ENCODE peak calls at places on chromosomes 11 and 22, in seven cellular contexts. Q, J, M, G, Y, H and Z are unnamed samples.

GRCh38 chr11:71244116-71244815 is 8.1 kb downstream of the SHANK2 start:
- DNase-seq in Q (peak), J (no peak), M (no peak), G (no peak), Y (no peak), H (no peak), Z (no peak)

GRCh38 chr22:41800348-41801146 is at the start of gene CCDC134:
- DNase-seq in Q (peak), J (peak), M (peak), G (peak), Y (peak), H (peak), Z (peak)

GRCh38 chr11:130197386-130198035 is 37.9 kb downstream of the ST14 start:
- DNase-seq in Q (peak), J (no peak), M (no peak), G (no peak), Y (no peak), H (no peak), Z (no peak)

GRCh38 chr11:126465573-126466287 is 110.2 kb downstream of the ST3GAL4 start:
- DNase-seq in Q (no peak), J (no peak), M (no peak), G (no peak), Y (no peak), H (no peak), Z (no peak)

GRCh38 chr22:24128631-24129601 is 52.4 kb upstream of the SUSD2 start:
- DNase-seq in Q (no peak), J (no peak), M (no peak), G (no peak), Y (no peak), H (no peak), Z (no peak)

GRCh38 chr22:45731041-45731797 is 59.6 kb downstream of the ATXN10 start:
- DNase-seq in Q (no peak), J (no peak), M (no peak), G (peak), Y (no peak), H (no peak), Z (peak)

GRCh38 chr11:6022954-6023353 is 7.6 kb downstream of the OR56A1 start:
- DNase-seq in Q (peak), J (no peak), M (no peak), G (peak), Y (no peak), H (no peak), Z (peak)

GRCh38 chr11:115924744-115925567 is 420.7 kb upstream of the CADM1 start:
- DNase-seq in Q (no peak), J (no peak), M (no peak), G (no peak), Y (no peak), H (no peak), Z (no peak)

GRCh38 chr11:36216061-36216615 is 73.1 kb downstream of the COMMD9 start:
- DNase-seq in Q (no peak), J (no peak), M (no peak), G (no peak), Y (no peak), H (no peak), Z (no peak)

GRCh38 chr11:107741044-107741823 is 29.4 kb upstream of the SLN start:
- DNase-seq in Q (peak), J (no peak), M (no peak), G (no peak), Y (no peak), H (no peak), Z (peak)

GRCh38 chr11:29125621-29126020 is 891.2 kb downstream of the KCNA4 start:
- DNase-seq in Q (peak), J (no peak), M (no peak), G (no peak), Y (no peak), H (no peak), Z (no peak)

GRCh38 chr22:42791721-42792452 is 65.2 kb downstream of the ARFGAP3 start:
- DNase-seq in Q (no peak), J (no peak), M (no peak), G (no peak), Y (no peak), H (no peak), Z (no peak)

GRCh38 chr11:78244080-78244479 is 55.4 kb downstream of the USP35 start:
- DNase-seq in Q (peak), J (no peak), M (no peak), G (no peak), Y (no peak), H (no peak), Z (no peak)

GRCh38 chr22:38881464-38881871 is 9.5 kb upstream of the CBX6 start:
- DNase-seq in Q (peak), J (no peak), M (no peak), G (no peak), Y (no peak), H (no peak), Z (peak)

GRCh38 chr22:24247564-24248344 is 2.9 kb upstream of the GGT5 start:
- DNase-seq in Q (peak), J (no peak), M (peak), G (peak), Y (peak), H (peak), Z (peak)

GRCh38 chr11:100752371-100753073 is 65.4 kb downstream of the ARHGAP42 start:
- DNase-seq in Q (no peak), J (no peak), M (no peak), G (no peak), Y (no peak), H (no peak), Z (no peak)

GRCh38 chr11:134049303-134049702 is 19.6 kb upstream of the JAM3 start:
- DNase-seq in Q (no peak), J (no peak), M (no peak), G (no peak), Y (no peak), H (no peak), Z (no peak)

GRCh38 chr11:72876147-72876546 is 61.9 kb downstream of the ATG16L2 start:
- DNase-seq in Q (no peak), J (no peak), M (no peak), G (no peak), Y (no peak), H (no peak), Z (no peak)

GRCh38 chr11:8099291-8099899 is 18.4 kb downstream of the TUB start:
- DNase-seq in Q (peak), J (no peak), M (peak), G (peak), Y (peak), H (peak), Z (peak)

GRCh38 chr11:123566852-123567251 is 87.6 kb downstream of the SCN3B start:
- DNase-seq in Q (no peak), J (no peak), M (no peak), G (no peak), Y (no peak), H (no peak), Z (no peak)

GRCh38 chr11:128488471-128488870 is 98.9 kb downstream of the ETS1 start:
- DNase-seq in Q (peak), J (no peak), M (no peak), G (no peak), Y (no peak), H (no peak), Z (peak)

GRCh38 chr22:38737302-38738060 is 18.3 kb downstream of the SUN2 start:
- DNase-seq in Q (peak), J (no peak), M (no peak), G (no peak), Y (no peak), H (no peak), Z (no peak)

GRCh38 chr11:109046284-109046992 is 375.6 kb upstream of the C11orf87 start:
- DNase-seq in Q (no peak), J (no peak), M (no peak), G (no peak), Y (no peak), H (no peak), Z (no peak)

GRCh38 chr11:843818-844692 is 1.4 kb downstream of the TSPAN4 start:
- DNase-seq in Q (peak), J (no peak), M (no peak), G (peak), Y (no peak), H (no peak), Z (peak)

GRCh38 chr11:132942611-132943324 is 589.5 kb downstream of the OPCML start:
- DNase-seq in Q (no peak), J (no peak), M (no peak), G (no peak), Y (no peak), H (no peak), Z (no peak)
- TF ChIP-seq CTCF in Q (no peak), J (no peak), M (peak), G (no peak), Y (no peak), H (no peak), Z (no peak)

DNA sequence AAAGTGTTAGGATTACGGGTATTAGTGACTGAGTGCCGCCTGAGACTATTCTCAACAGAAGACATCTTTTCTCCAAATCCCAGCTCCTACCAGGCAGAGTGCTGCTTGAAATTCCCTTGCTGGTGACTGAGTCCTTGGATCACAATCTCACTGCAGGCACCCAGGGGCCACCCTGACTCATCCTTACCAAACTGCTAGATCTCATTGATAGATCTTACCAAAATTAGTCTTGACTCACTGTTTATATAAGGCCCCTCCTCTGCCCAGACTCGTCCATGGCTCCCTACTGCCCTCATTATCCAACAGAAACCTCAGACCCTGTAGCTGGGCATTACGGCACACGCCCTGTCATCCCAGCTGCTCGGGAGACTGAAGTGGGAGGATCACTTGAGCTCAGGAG is 14.7 kb downstream of the TBC1D10A start:
- DNase-seq in Q (peak), J (no peak), M (no peak), G (no peak), Y (no peak), H (no peak), Z (no peak)
- TF ChIP-seq CTCF in Q (no peak), J (no peak), M (no peak), G (no peak), Y (no peak), H (no peak), Z (no peak)

DNA sequence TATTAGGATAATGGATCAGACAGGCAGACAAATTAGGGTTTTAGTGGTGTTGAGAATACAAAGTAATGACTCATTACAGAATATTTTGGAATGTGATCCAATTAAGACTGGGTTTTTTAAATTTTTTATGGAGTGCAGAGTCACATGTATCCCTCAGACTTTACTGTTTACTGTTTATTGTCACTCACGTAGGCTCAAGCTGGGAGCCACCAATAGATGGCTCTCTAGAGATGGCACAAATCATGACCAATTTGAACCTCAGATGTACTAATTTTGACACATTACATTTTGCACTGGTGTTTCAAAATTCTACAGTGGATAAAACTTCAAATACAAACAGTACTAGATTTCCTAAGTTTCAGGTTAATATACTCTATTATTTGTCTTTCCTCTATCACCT is 53.6 kb upstream of the ANO3 start:
- DNase-seq in Q (no peak), J (no peak), M (no peak), G (no peak), Y (no peak), H (no peak), Z (no peak)
- TF ChIP-seq CTCF in Q (no peak), J (no peak), M (no peak), G (no peak), Y (no peak), H (no peak), Z (no peak)

DNA sequence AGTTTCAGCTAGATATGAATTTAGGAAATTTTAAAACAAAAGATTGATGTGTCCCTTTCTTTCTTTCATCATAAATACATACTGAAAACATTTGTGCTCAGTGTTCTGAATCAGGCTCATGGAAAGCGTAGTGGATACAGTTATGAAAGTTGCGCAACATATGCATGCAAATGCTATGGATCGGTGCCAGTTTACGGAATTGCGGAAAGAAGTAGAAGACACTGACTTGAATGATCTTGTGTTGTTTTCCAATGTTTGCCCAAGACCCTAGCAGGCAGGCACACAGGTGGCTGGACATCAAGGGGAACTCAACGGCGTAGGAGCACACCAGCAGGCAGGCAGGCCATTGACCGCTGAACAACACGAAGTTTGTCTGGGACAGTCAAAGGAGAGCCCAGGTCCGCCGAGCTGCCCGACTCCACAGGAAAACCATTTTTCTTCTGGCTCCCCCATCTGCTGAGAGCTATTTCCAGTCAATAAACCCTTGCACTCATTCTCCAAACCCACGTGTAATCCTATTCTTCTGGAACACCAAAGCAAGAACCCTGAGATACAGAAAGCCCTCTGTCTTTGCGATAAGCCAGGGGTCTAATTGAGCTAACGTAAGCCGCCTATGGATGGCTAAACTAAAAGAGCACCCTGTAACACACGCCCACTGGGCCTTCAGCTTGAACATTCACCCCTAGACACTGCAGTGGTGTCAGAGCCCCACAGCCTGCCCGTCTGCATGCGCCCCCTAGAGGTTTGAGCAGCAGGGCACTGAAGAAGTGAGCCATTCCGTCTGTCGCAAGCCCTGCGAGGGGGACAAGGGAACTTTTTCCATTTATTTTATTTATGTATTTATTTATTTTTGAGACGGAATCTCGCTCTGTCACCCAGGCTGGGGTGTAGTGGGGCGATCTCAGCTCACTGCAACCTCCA is 7.4 kb upstream of the BIRC3 start:
- DNase-seq in Q (peak), J (no peak), M (no peak), G (no peak), Y (no peak), H (no peak), Z (no peak)
- TF ChIP-seq CTCF in Q (no peak), J (no peak), M (peak), G (peak), Y (no peak), H (no peak), Z (no peak)

DNA sequence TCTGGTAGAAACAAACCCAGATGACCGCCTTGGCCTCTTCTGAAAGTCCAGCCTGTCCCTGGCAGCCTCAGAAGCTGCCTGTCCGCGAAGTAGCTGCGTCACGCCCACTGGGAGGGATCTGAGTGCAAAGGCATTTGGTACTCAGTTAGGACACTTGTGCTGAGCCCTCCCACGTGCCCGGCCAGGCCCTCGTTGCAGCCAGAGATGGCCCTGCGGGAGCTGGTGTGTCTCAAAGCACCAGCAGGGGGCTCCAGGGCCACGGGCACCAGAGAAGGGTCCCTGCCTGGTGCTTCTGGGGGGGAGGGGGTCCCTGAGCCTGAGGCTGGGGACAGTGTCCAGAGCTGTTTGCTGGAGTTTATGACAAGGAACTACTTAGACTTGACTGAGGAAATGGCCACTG is 5.8 kb downstream of the SELENOO start:
- DNase-seq in Q (peak), J (no peak), M (no peak), G (no peak), Y (no peak), H (no peak), Z (peak)
- TF ChIP-seq CTCF in Q (peak), J (peak), M (peak), G (peak), Y (peak), H (peak), Z (peak)

GRCh38 chr22:39940757-39941305 is 19.4 kb upstream of the TMA7B start:
- DNase-seq in Q (peak), J (no peak), M (no peak), G (no peak), Y (no peak), H (no peak), Z (no peak)
- TF ChIP-seq CTCF in Q (no peak), J (peak), M (no peak), G (no peak), Y (peak), H (peak), Z (no peak)

DNA sequence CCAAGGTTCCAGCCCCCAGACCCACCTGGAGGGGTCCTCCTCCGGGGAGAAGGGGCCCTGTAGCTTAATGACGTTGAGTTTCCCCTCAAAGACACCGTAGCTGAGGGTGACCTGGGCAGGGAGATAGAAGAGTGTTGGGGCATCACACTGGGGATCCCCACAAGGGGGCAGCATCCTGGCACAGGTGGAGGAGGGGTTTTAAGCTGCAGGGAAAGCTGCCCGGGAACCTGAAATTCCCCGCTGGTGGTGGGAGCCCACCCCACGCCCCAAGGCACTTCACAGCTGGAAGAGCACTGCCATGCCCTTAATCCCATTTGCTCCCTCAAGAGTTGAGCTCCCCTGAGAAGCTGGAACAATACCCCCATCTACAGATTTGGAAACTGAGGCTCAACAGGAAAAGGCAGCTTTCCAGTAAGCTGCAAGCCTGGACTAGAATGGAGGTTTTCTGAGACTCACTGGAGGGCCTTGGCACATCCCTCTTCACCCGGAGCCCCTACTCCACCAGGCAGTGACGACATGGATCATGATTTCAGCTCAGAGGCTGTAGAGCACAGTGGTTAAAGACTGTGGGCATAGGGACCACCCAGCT is 13.7 kb downstream of the MFNG start:
- DNase-seq in Q (peak), J (no peak), M (no peak), G (peak), Y (peak), H (no peak), Z (peak)
- TF ChIP-seq CTCF in Q (peak), J (peak), M (peak), G (peak), Y (peak), H (peak), Z (peak)

DNA sequence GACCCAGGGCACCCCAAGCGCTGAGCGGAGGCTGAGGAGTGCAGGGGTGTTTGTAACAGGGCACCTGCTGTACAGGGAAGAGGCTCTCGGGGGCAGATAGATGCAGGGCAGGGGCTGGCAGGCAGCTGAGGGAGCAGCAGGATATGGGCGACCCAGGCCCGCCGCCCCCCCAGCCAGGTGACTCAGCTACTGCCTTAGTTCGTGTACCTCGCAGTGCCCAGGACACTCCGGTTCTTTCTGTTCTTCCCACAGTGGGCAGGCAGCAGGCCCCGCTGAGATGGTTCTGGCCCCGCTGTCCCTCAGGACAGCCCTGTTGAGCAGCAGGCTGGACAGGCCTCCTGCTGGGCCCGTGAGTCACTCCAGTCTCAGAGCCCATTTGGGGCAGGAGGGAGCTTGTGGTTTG is 16.2 kb downstream of the PHLDA2 start:
- DNase-seq in Q (peak), J (no peak), M (no peak), G (no peak), Y (no peak), H (no peak), Z (no peak)
- TF ChIP-seq CTCF in Q (no peak), J (no peak), M (no peak), G (no peak), Y (no peak), H (no peak), Z (no peak)

GRCh38 chr22:19767427-19768380 is 7.1 kb downstream of the TBX1 start:
- DNase-seq in Q (no peak), J (no peak), M (no peak), G (no peak), Y (no peak), H (no peak), Z (no peak)
- TF ChIP-seq CTCF in Q (no peak), J (no peak), M (no peak), G (no peak), Y (no peak), H (no peak), Z (no peak)